ENCODE peak calls at places on chromosomes 11 and 22, in nine cellular contexts. Y is gastrocnemius medialis; W is GOT3; R is mesenteric fat pad; A is stimulated activated CD4-positive, alpha-beta T cell treated with anti-CD3 and anti-CD28 coated beads, Interleukin-4, amount 100 ng/mL, for 48 hours; I is lung; C is HCT116; Z is NCI-H1092 treated with DMSO at 0.1 percent for 48 hours; J is heart right ventricle. M is an unnamed sample.

GRCh38 chr22:50625568-50626313 is 2.2 kb downstream of the ARSA start:
- DNase-seq in Y (no peak), W (no peak), R (peak), A (no peak), I (no peak), C (no peak), Z (no peak), J (peak), M (no peak)

GRCh38 chr11:34809191-34810106 is 106.7 kb downstream of the APIP start:
- DNase-seq in Y (no peak), W (no peak), R (no peak), A (no peak), I (no peak), C (no peak), Z (no peak), J (no peak), M (no peak)

GRCh38 chr11:26805001-26805400 is 83.1 kb upstream of the SLC5A12 start:
- DNase-seq in Y (no peak), W (no peak), R (no peak), A (no peak), I (no peak), C (no peak), Z (no peak), J (no peak), M (no peak)

GRCh38 chr22:26642465-26643367 is 14.7 kb upstream of the MIAT start:
- DNase-seq in Y (no peak), W (no peak), R (no peak), A (peak), I (no peak), C (no peak), Z (peak), J (peak), M (no peak)

GRCh38 chr11:114291381-114291780 is 4.8 kb upstream of the NNMT start:
- DNase-seq in Y (peak), W (no peak), R (no peak), A (no peak), I (no peak), C (no peak), Z (no peak), J (no peak), M (no peak)

GRCh38 chr11:111823629-111824028 is 47.8 kb downstream of the ALG9 start:
- DNase-seq in Y (no peak), W (no peak), R (no peak), A (no peak), I (no peak), C (no peak), Z (no peak), J (no peak), M (no peak)

GRCh38 chr11:114040706-114041211 is 18.8 kb upstream of the ZBTB16 start:
- DNase-seq in Y (peak), W (no peak), R (no peak), A (no peak), I (no peak), C (no peak), Z (no peak), J (no peak), M (no peak)

GRCh38 chr11:94948070-94948617 is 25.2 kb downstream of the CWC15 start:
- DNase-seq in Y (no peak), W (no peak), R (no peak), A (no peak), I (no peak), C (no peak), Z (no peak), J (no peak), M (no peak)

GRCh38 chr22:41659941-41660340 is 28.7 kb downstream of the SNU13 start:
- DNase-seq in Y (no peak), W (no peak), R (peak), A (no peak), I (no peak), C (no peak), Z (no peak), J (peak), M (no peak)

GRCh38 chr11:58649623-58650022 is 27.2 kb downstream of the CNTF start:
- DNase-seq in Y (no peak), W (no peak), R (no peak), A (no peak), I (no peak), C (no peak), Z (no peak), J (no peak), M (no peak)

GRCh38 chr11:8793114-8793777 is 110.7 kb downstream of the RPL27A start:
- DNase-seq in Y (no peak), W (no peak), R (no peak), A (no peak), I (no peak), C (no peak), Z (no peak), J (no peak), M (no peak)

GRCh38 chr11:17386331-17387084 is 2.0 kb downstream of the KCNJ11 start:
- DNase-seq in Y (peak), W (no peak), R (no peak), A (peak), I (peak), C (peak), Z (peak), J (peak), M (no peak)

GRCh38 chr11:114618139-114618538 is 22.6 kb upstream of the NXPE4 start:
- DNase-seq in Y (no peak), W (no peak), R (no peak), A (no peak), I (no peak), C (no peak), Z (no peak), J (no peak), M (no peak)

GRCh38 chr11:44199816-44200215 is 104.3 kb downstream of the EXT2 start:
- DNase-seq in Y (no peak), W (no peak), R (no peak), A (no peak), I (no peak), C (no peak), Z (peak), J (no peak), M (no peak)

GRCh38 chr11:26276798-26277424 is 55.0 kb upstream of the ANO3 start:
- DNase-seq in Y (no peak), W (no peak), R (no peak), A (peak), I (peak), C (peak), Z (peak), J (peak), M (peak)

GRCh38 chr22:38177926-38178604 is 3.6 kb downstream of the PLA2G6 start:
- DNase-seq in Y (peak), W (no peak), R (no peak), A (no peak), I (no peak), C (peak), Z (no peak), J (no peak), M (no peak)

GRCh38 chr11:100682247-100682969 is 4.7 kb upstream of the ARHGAP42 start:
- DNase-seq in Y (no peak), W (no peak), R (no peak), A (no peak), I (no peak), C (peak), Z (peak), J (no peak), M (no peak)

GRCh38 chr11:129862123-129862522 is 33.3 kb downstream of the NFRKB start:
- DNase-seq in Y (no peak), W (no peak), R (no peak), A (no peak), I (no peak), C (no peak), Z (no peak), J (no peak), M (no peak)

GRCh38 chr11:102457056-102457677 is 4.6 kb upstream of the TMEM123 start:
- DNase-seq in Y (no peak), W (no peak), R (no peak), A (no peak), I (no peak), C (no peak), Z (no peak), J (no peak), M (no peak)

GRCh38 chr11:70064011-70064725 is 13.9 kb upstream of the ANO1 start:
- DNase-seq in Y (no peak), W (no peak), R (no peak), A (no peak), I (no peak), C (no peak), Z (no peak), J (no peak), M (no peak)

GRCh38 chr11:120121914-120122473 is 15.9 kb downstream of the TRIM29 start:
- DNase-seq in Y (no peak), W (no peak), R (no peak), A (no peak), I (peak), C (no peak), Z (no peak), J (no peak), M (no peak)

GRCh38 chr11:7578276-7578955 is 64.6 kb downstream of the PPFIBP2 start:
- DNase-seq in Y (no peak), W (no peak), R (no peak), A (no peak), I (no peak), C (no peak), Z (no peak), J (no peak), M (no peak)

GRCh38 chr22:49739138-49739537 is 88.5 kb downstream of the BRD1 start:
- DNase-seq in Y (no peak), W (no peak), R (no peak), A (no peak), I (no peak), C (no peak), Z (no peak), J (no peak), M (no peak)

GRCh38 chr22:41217553-41218157 is 12.5 kb downstream of the L3MBTL2 start:
- DNase-seq in Y (peak), W (no peak), R (no peak), A (peak), I (peak), C (no peak), Z (peak), J (peak), M (peak)

GRCh38 chr11:19738124-19738523 is 25.5 kb downstream of the NAV2 start:
- DNase-seq in Y (no peak), W (no peak), R (no peak), A (no peak), I (no peak), C (no peak), Z (no peak), J (no peak), M (no peak)

GRCh38 chr11:12056112-12056511 is 47.7 kb upstream of the DKK3 start:
- DNase-seq in Y (no peak), W (no peak), R (peak), A (no peak), I (no peak), C (no peak), Z (no peak), J (no peak), M (no peak)

GRCh38 chr22:50490531-50491308 is 4.1 kb downstream of the MIOX start:
- DNase-seq in Y (no peak), W (no peak), R (no peak), A (no peak), I (no peak), C (no peak), Z (no peak), J (no peak), M (no peak)

GRCh38 chr22:36756746-36757607 is 18.9 kb downstream of the IFT27 start:
- DNase-seq in Y (no peak), W (no peak), R (no peak), A (no peak), I (no peak), C (no peak), Z (no peak), J (no peak), M (no peak)

GRCh38 chr11:80873309-80873999 is 1432.6 kb upstream of the TENM4 start:
- DNase-seq in Y (no peak), W (no peak), R (no peak), A (no peak), I (no peak), C (no peak), Z (no peak), J (no peak), M (no peak)

GRCh38 chr11:42161886-42162285 is 702.4 kb upstream of the LRRC4C start:
- DNase-seq in Y (no peak), W (no peak), R (no peak), A (no peak), I (no peak), C (no peak), Z (no peak), J (no peak), M (no peak)

GRCh38 chr11:8221025-8221723 is 42.5 kb downstream of the LMO1 start:
- DNase-seq in Y (no peak), W (no peak), R (no peak), A (no peak), I (no peak), C (no peak), Z (no peak), J (no peak), M (no peak)

GRCh38 chr22:37126882-37127281 is 17.4 kb upstream of the TMPRSS6 start:
- DNase-seq in Y (no peak), W (no peak), R (no peak), A (no peak), I (no peak), C (no peak), Z (no peak), J (no peak), M (no peak)

GRCh38 chr11:1854132-1854948 is 1.5 kb downstream of the LSP1 start:
- DNase-seq in Y (no peak), W (no peak), R (no peak), A (no peak), I (no peak), C (no peak), Z (no peak), J (no peak), M (no peak)

GRCh38 chr11:45318516-45318915 is 32.4 kb upstream of the SYT13 start:
- DNase-seq in Y (no peak), W (no peak), R (no peak), A (no peak), I (no peak), C (no peak), Z (no peak), J (no peak), M (no peak)

GRCh38 chr22:31728857-31729256 is 21.1 kb downstream of the PRR14L start:
- DNase-seq in Y (no peak), W (no peak), R (no peak), A (no peak), I (no peak), C (no peak), Z (no peak), J (no peak), M (no peak)

GRCh38 chr11:9180784-9181183 is 84.4 kb downstream of the DENND5A start:
- DNase-seq in Y (no peak), W (no peak), R (no peak), A (no peak), I (no peak), C (no peak), Z (no peak), J (no peak), M (no peak)

GRCh38 chr11:28346209-28346608 is 238.0 kb downstream of the METTL15 start:
- DNase-seq in Y (no peak), W (no peak), R (no peak), A (no peak), I (no peak), C (no peak), Z (no peak), J (no peak), M (no peak)

GRCh38 chr11:1049071-1049405 is 12.5 kb upstream of the MUC6 start:
- DNase-seq in Y (no peak), W (no peak), R (no peak), A (no peak), I (no peak), C (no peak), Z (no peak), J (peak), M (no peak)

M was measured in ascending aorta.